ENCODE peak calls at places on chromosome 4, in five cellular contexts. G is mesenchymal stem cell, B is neuronal stem cell, Z is H9, E is trophoblast cell. U is an unnamed sample.
A peak's percentile ranks its signal among the peaks of the same experiment; 100 is the strongest.

GRCh38 chr4:39043697-39044363 is 11.6 kb upstream of the TMEM156 start:
- DNase-seq in G (peak; percentile 80), B (no peak), Z (no peak), E (peak; percentile 50), U (no peak)

GRCh38 chr4:66048861-66049260 is 378.6 kb upstream of the EPHA5 start:
- DNase-seq in G (no peak), B (no peak), Z (no peak), E (no peak), U (no peak)

GRCh38 chr4:125787707-125788106 is 473.0 kb downstream of the FAT4 start:
- DNase-seq in G (no peak), B (no peak), Z (no peak), E (no peak), U (no peak)

GRCh38 chr4:103197765-103198110 is 405 bp downstream of the CENPE start:
- DNase-seq in G (no peak), B (no peak), Z (no peak), E (no peak), U (no peak)

GRCh38 chr4:183397741-183398297 is 46.6 kb upstream of the CDKN2AIP start:
- DNase-seq in G (no peak), B (no peak), Z (no peak), E (no peak), U (no peak)

GRCh38 chr4:7381221-7381889 is 53.4 kb downstream of the PSAPL1 start:
- DNase-seq in G (no peak), B (no peak), Z (no peak), E (no peak), U (no peak)

GRCh38 chr4:107380836-107381438 is 339.1 kb downstream of the PAPSS1 start:
- DNase-seq in G (no peak), B (no peak), Z (no peak), E (peak; percentile 4), U (no peak)

GRCh38 chr4:13902141-13902540 is 274.6 kb upstream of the BOD1L1 start:
- DNase-seq in G (peak; percentile 28), B (no peak), Z (no peak), E (no peak), U (no peak)

GRCh38 chr4:182643801-182644311 is 273.3 kb downstream of the DCTD start:
- DNase-seq in G (peak; percentile 48), B (no peak), Z (no peak), E (peak; percentile 74), U (no peak)

GRCh38 chr4:121237069-121237399 is 72.9 kb upstream of the TNIP3 start:
- DNase-seq in G (no peak), B (no peak), Z (no peak), E (no peak), U (no peak)

GRCh38 chr4:105994061-105994460 is 98.8 kb downstream of the NPNT start:
- DNase-seq in G (no peak), B (no peak), Z (no peak), E (no peak), U (no peak)

GRCh38 chr4:26780524-26780923 is 80.1 kb upstream of the STIM2 start:
- DNase-seq in G (peak; percentile 21), B (no peak), Z (no peak), E (no peak), U (no peak)

GRCh38 chr4:20305976-20306375 is 54.3 kb downstream of the SLIT2 start:
- DNase-seq in G (peak; percentile 23), B (no peak), Z (no peak), E (peak; percentile 35), U (no peak)

GRCh38 chr4:165873298-165874071 is 448 bp downstream of the TLL1 start:
- DNase-seq in G (peak; percentile 30), B (peak; percentile 48), Z (peak; percentile 48), E (peak; percentile 61), U (no peak)

GRCh38 chr4:90183254-90183653 is 56.1 kb downstream of the CCSER1 start:
- DNase-seq in G (no peak), B (no peak), Z (no peak), E (no peak), U (no peak)

GRCh38 chr4:128606173-128606572 is 203.3 kb upstream of the JADE1 start:
- DNase-seq in G (peak; percentile 22), B (no peak), Z (no peak), E (no peak), U (no peak)

GRCh38 chr4:128600996-128601857 is 208.3 kb upstream of the JADE1 start:
- DNase-seq in G (peak; percentile 97), B (no peak), Z (no peak), E (peak; percentile 31), U (peak; percentile 40)

GRCh38 chr4:128601992-128602695 is 207.4 kb upstream of the JADE1 start:
- DNase-seq in G (peak; percentile 74), B (no peak), Z (no peak), E (no peak), U (no peak)

GRCh38 chr4:128604840-128605239 is 204.7 kb upstream of the JADE1 start:
- DNase-seq in G (no peak), B (no peak), Z (no peak), E (peak; percentile 94), U (no peak)

DNA sequence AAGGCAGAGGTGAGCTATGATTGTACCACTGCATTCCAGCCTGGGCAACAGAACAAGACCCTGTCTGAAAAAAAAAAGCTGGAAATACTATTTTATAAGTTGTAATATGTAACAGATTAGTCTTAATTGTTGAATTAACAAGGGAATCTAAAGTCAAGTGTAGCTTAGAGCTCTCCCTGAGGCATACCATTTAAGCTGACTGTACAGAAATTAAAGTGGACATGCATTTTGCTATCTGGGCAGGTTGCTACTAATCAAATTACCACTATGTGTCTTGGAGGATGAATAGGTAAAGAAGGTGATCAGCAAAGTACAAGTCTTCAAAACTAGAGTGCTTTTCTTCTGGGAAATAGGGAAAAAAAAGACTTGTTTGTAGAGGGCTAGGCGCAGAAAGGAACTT is 205.3 kb upstream of the JADE1 start:
- DNase-seq in G (no peak), B (no peak), Z (no peak), E (no peak), U (no peak)
- H2BK12ac ChIP-seq in G (peak overlapping the region; percentile 40), B (peak overlapping the region; percentile 66), Z (no peak overlapping the region), E (no peak overlapping the region), U (no peak overlapping the region)

DNA sequence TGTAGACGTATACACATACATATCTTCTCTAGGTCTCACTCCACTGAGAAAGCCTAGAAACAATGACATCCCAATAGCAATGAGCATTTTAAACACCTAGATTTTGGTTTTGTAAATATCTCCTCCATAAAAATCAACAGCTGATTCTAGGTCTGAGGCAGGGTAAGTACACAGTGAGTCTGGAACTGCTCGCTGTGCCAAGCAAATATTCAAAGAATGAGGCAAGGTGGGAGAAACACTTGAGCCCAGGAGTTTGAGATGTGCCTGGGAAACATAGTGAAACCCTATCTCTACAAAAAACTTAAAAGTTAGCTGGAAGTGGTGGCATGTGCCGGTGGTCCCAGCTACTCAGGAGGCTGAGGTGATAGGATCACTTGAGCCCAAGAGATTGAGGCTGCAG is 22.2 kb downstream of the ABCG2 start:
- DNase-seq in G (no peak), B (no peak), Z (no peak), E (peak; percentile 17), U (no peak)
- H2BK12ac ChIP-seq in G (no peak overlapping the region), B (no peak overlapping the region), Z (no peak overlapping the region), E (no peak overlapping the region), U (no peak overlapping the region)

GRCh38 chr4:55111601-55112000 is 13.8 kb downstream of the KDR start:
- DNase-seq in G (no peak), B (no peak), Z (no peak), E (no peak), U (no peak)
- H2BK12ac ChIP-seq in G (no peak overlapping the region), B (no peak overlapping the region), Z (no peak overlapping the region), E (no peak overlapping the region), U (no peak overlapping the region)

DNA sequence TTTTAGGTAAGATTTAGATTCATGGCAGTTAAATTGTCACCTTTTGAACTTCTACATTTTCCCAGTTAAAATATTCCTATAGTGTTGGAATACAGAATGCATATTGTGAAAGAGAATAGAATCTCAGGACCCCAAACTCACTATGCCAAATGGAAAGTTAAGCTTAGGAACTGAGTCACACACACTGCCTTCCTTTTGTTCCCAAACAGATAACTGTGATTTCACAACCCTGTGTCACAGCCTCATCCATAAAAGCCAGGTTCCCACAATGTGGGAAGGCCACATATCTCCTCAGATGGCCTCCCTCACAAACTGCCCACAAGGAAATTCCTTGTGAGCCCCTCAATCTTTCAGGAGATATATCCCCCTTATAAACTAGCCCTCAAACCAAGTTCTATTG is 94.7 kb upstream of the HPF1 start:
- DNase-seq in G (no peak), B (no peak), Z (no peak), E (no peak), U (no peak)
- H2BK12ac ChIP-seq in G (no peak overlapping the region), B (no peak overlapping the region), Z (no peak overlapping the region), E (no peak overlapping the region), U (no peak overlapping the region)

GRCh38 chr4:119646347-119647071 is 17.9 kb upstream of the PDE5A start:
- DNase-seq in G (no peak), B (no peak), Z (no peak), E (no peak), U (no peak)
- H2BK12ac ChIP-seq in G (peak overlapping the region; percentile 29), B (no peak overlapping the region), Z (no peak overlapping the region), E (no peak overlapping the region), U (no peak overlapping the region)

GRCh38 chr4:185671496-185671895 is 136.2 kb upstream of the PDLIM3 start:
- DNase-seq in G (no peak), B (no peak), Z (no peak), E (no peak), U (no peak)

GRCh38 chr4:185672618-185673017 is 137.3 kb upstream of the PDLIM3 start:
- DNase-seq in G (no peak), B (no peak), Z (no peak), E (no peak), U (no peak)

GRCh38 chr4:185671041-185671440 is 135.7 kb upstream of the PDLIM3 start:
- DNase-seq in G (no peak), B (no peak), Z (no peak), E (no peak), U (no peak)

GRCh38 chr4:185672151-185672550 is 136.8 kb upstream of the PDLIM3 start:
- DNase-seq in G (no peak), B (no peak), Z (no peak), E (no peak), U (no peak)

DNA sequence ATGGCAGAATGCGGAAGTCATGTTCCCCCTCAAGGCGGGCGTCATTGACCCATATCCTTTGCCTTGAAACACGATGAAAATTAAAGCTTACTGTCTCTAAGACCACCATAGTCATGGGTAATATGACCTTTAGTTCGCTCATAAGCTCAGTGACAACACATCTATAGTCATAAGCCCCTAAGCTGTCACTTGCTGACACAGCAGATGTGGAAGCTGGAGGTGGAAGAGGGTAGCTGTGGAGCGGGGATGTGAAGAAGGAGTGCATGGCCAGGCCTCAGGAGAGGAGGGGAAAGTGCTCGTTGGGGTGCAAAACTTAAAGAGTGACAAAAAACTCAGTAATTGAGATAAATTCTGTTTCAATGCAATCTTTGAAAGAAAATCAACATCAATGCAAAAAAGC is 134.0 kb upstream of the PDLIM3 start:
- DNase-seq in G (no peak), B (no peak), Z (no peak), E (no peak), U (no peak)
- H2BK12ac ChIP-seq in G (no peak overlapping the region), B (no peak overlapping the region), Z (no peak overlapping the region), E (no peak overlapping the region), U (no peak overlapping the region)

GRCh38 chr4:8655411-8656184 is 63.0 kb downstream of the CPZ start:
- DNase-seq in G (no peak), B (no peak), Z (no peak), E (no peak), U (no peak)

GRCh38 chr4:8656711-8657380 is 64.3 kb downstream of the CPZ start:
- DNase-seq in G (no peak), B (no peak), Z (no peak), E (no peak), U (no peak)

GRCh38 chr4:8653326-8654000 is 60.9 kb downstream of the CPZ start:
- DNase-seq in G (no peak), B (no peak), Z (peak; percentile 67), E (no peak), U (no peak)

GRCh38 chr4:8656185-8656517 is 63.6 kb downstream of the CPZ start:
- DNase-seq in G (no peak), B (no peak), Z (peak; percentile 21), E (no peak), U (no peak)

GRCh38 chr4:8657381-8657776 is 64.8 kb downstream of the CPZ start:
- DNase-seq in G (no peak), B (no peak), Z (no peak), E (no peak), U (no peak)
- H2BK12ac ChIP-seq in G (no peak overlapping the region), B (no peak overlapping the region), Z (no peak overlapping the region), E (no peak overlapping the region), U (no peak overlapping the region)